ENCODE peak calls at places on chromosomes 2 and 18, in four cellular contexts. One of them, this sample, is unnamed.

GRCh38 chr18:71322201-71322600 is 1033.4 kb downstream of the SOCS6 start:
- DNase-seq in tibial nerve: no peak
- DNase-seq in sigmoid colon: no peak
- DNase-seq in IMR-90: no peak
- DNase-seq in this sample: no peak

GRCh38 chr18:70431203-70431624 is 142.4 kb downstream of the SOCS6 start:
- DNase-seq in tibial nerve: no peak
- DNase-seq in sigmoid colon: no peak
- DNase-seq in IMR-90: peak; percentile 85
- DNase-seq in this sample: no peak

GRCh38 chr2:178865999-178866398 is 58.8 kb upstream of the TTN start:
- DNase-seq in tibial nerve: no peak
- DNase-seq in sigmoid colon: no peak
- DNase-seq in IMR-90: no peak
- DNase-seq in this sample: no peak

GRCh38 chr2:222582931-222583330 is 73.0 kb downstream of the FARSB start:
- DNase-seq in tibial nerve: no peak
- DNase-seq in sigmoid colon: no peak
- DNase-seq in IMR-90: no peak
- DNase-seq in this sample: no peak

GRCh38 chr2:818233-818632 is 132.4 kb upstream of the SNTG2 start:
- DNase-seq in sigmoid colon: no peak
- DNase-seq in tibial nerve: no peak
- DNase-seq in IMR-90: no peak
- DNase-seq in this sample: no peak

GRCh38 chr2:3463156-3463835 is 56.0 kb downstream of the ADI1 start:
- DNase-seq in IMR-90: no peak
- DNase-seq in tibial nerve: no peak
- DNase-seq in sigmoid colon: peak; percentile 55
- DNase-seq in this sample: peak; percentile 51

GRCh38 chr2:120754067-120754960 is 18.6 kb downstream of the GLI2 start:
- DNase-seq in IMR-90: peak; percentile 34
- DNase-seq in tibial nerve: no peak
- DNase-seq in sigmoid colon: no peak
- DNase-seq in this sample: no peak

GRCh38 chr2:234676859-234677450 is 180.1 kb upstream of the ARL4C start:
- DNase-seq in sigmoid colon: no peak
- DNase-seq in IMR-90: no peak
- DNase-seq in tibial nerve: no peak
- DNase-seq in this sample: no peak

GRCh38 chr18:58223717-58224424 is 179.8 kb downstream of the NEDD4L start:
- DNase-seq in tibial nerve: peak; percentile 48
- DNase-seq in IMR-90: peak; percentile 96
- DNase-seq in sigmoid colon: no peak
- DNase-seq in this sample: peak; percentile 64

GRCh38 chr2:128798502-128799283 is 480.0 kb upstream of the HS6ST1 start:
- DNase-seq in IMR-90: no peak
- DNase-seq in tibial nerve: no peak
- DNase-seq in sigmoid colon: no peak
- DNase-seq in this sample: no peak

GRCh38 chr2:53497020-53497419 is 270.6 kb upstream of the CHAC2 start:
- DNase-seq in tibial nerve: no peak
- DNase-seq in sigmoid colon: no peak
- DNase-seq in IMR-90: no peak
- DNase-seq in this sample: no peak

GRCh38 chr2:181992776-181993175 is 7.1 kb downstream of the PPP1R1C start:
- DNase-seq in tibial nerve: no peak
- DNase-seq in sigmoid colon: no peak
- DNase-seq in IMR-90: no peak
- DNase-seq in this sample: no peak
- H3K27ac ChIP-seq in tibial nerve: no peak overlapping the region
- H3K27ac ChIP-seq in sigmoid colon: no peak overlapping the region
- H3K27ac ChIP-seq in IMR-90: no peak overlapping the region
- H3K27ac ChIP-seq in this sample: peak overlapping the region; percentile 17

GRCh38 chr2:130344578-130344977 is 1.9 kb downstream of the IMP4 start:
- DNase-seq in tibial nerve: no peak
- DNase-seq in IMR-90: no peak
- DNase-seq in sigmoid colon: no peak
- DNase-seq in this sample: no peak
- H3K36me3 ChIP-seq in tibial nerve: peaks cover 21% of the 10 kb centered on the region
- H3K36me3 ChIP-seq in IMR-90: peaks cover 34% of the 10 kb centered on the region
- H3K36me3 ChIP-seq in sigmoid colon: peaks cover 39% of the 10 kb centered on the region
- H3K36me3 ChIP-seq in this sample: peaks cover 17% of the 10 kb centered on the region

DNA sequence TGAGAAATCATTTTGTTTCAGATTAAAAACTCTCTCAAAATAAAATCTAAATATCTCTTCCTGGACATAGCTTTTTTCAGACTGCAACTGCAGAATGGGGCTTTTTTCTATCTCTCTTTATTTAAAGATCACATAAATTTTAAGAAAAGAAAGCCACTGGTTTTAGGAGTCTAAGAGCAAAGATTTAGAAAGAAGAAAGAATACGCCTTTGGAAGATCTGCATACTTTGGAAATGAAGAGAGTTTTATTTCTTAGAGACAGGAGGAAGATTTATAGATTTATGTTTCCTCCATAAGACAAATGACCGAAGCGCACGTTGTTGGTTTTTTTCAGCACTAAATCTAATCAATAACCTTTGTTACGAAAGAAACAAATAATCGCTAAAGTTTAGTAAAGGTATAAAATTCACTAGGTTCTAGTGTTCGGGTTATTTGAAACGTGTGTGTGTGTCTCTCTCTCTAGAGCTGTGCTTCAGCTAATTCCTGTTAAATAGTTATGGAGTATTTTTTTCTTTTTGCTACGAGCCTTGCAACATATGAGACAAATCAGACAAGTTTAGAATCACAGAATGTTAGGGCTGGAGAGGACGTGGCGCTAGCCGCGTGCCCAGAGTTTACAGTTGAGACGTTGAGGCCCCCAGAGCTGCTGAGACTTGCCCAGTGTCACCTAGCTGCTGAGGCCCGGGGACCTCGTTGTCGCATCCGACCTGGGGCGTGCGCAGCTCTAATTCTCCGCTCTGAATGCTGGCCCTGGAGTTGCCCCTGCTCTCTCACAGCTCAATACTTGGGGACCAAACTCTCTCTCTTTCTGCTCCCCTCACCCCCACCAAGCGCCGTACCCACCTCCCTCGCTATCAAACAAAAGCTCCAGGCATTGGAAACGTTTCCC is 69.8 kb downstream of the CTAGE1 start:
- DNase-seq in tibial nerve: no peak
- DNase-seq in sigmoid colon: no peak
- DNase-seq in IMR-90: peak; percentile 16
- DNase-seq in this sample: peak; percentile 49
- TF ChIP-seq POLR2A in tibial nerve: no peak
- TF ChIP-seq POLR2A in sigmoid colon: no peak
- TF ChIP-seq POLR2A in IMR-90: no peak
- TF ChIP-seq POLR2A in this sample: no peak

GRCh38 chr2:176427549-176427948 is 158.3 kb downstream of the MTX2 start:
- DNase-seq in IMR-90: no peak
- DNase-seq in sigmoid colon: no peak
- DNase-seq in tibial nerve: no peak
- DNase-seq in this sample: no peak

GRCh38 chr2:176428943-176429469 is 159.8 kb downstream of the MTX2 start:
- DNase-seq in sigmoid colon: no peak
- DNase-seq in tibial nerve: no peak
- DNase-seq in IMR-90: no peak
- DNase-seq in this sample: no peak

GRCh38 chr2:176435691-176436215 is 166.5 kb downstream of the MTX2 start:
- DNase-seq in tibial nerve: no peak
- DNase-seq in IMR-90: no peak
- DNase-seq in sigmoid colon: no peak
- DNase-seq in this sample: no peak

DNA sequence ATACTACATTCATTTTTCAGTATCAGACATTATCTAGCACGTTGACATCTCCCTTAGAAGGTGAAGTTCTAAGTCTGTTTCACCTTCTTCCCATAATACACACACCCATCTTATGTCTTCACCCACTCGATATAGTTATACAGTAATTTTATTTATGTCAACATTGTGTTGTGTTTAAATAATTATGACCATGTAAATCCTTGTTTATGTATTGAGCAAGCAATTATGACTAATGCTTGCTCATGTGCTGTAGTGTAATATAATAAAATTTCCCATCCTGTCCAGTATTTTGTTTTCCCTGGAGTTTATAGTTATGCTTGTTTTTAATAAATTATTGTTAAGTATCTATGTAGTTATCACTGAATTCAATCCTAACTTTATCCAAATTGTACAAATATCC is 163.2 kb downstream of the MTX2 start:
- DNase-seq in tibial nerve: no peak
- DNase-seq in sigmoid colon: no peak
- DNase-seq in IMR-90: peak; percentile 28
- DNase-seq in this sample: no peak
- H3K27ac ChIP-seq in tibial nerve: no peak overlapping the region
- H3K27ac ChIP-seq in sigmoid colon: no peak overlapping the region
- H3K27ac ChIP-seq in IMR-90: no peak overlapping the region
- H3K27ac ChIP-seq in this sample: no peak overlapping the region

GRCh38 chr2:37061770-37062169 is 22.4 kb downstream of the HEATR5B start:
- DNase-seq in IMR-90: no peak
- DNase-seq in tibial nerve: no peak
- DNase-seq in sigmoid colon: no peak
- DNase-seq in this sample: no peak
- H3K36me3 ChIP-seq in IMR-90: peaks cover 22% of the 10 kb centered on the region
- H3K36me3 ChIP-seq in tibial nerve: peaks cover 12% of the 10 kb centered on the region
- H3K36me3 ChIP-seq in sigmoid colon: peaks cover 30% of the 10 kb centered on the region
- H3K36me3 ChIP-seq in this sample: peaks cover 23% of the 10 kb centered on the region

GRCh38 chr2:100376836-100377235 is 40.6 kb downstream of the CHST10 start:
- DNase-seq in tibial nerve: no peak
- DNase-seq in IMR-90: no peak
- DNase-seq in sigmoid colon: no peak
- DNase-seq in this sample: no peak

GRCh38 chr2:100383954-100384353 is 33.5 kb downstream of the CHST10 start:
- DNase-seq in tibial nerve: no peak
- DNase-seq in IMR-90: no peak
- DNase-seq in sigmoid colon: no peak
- DNase-seq in this sample: no peak

GRCh38 chr2:100380681-100381080 is 36.8 kb downstream of the CHST10 start:
- DNase-seq in tibial nerve: no peak
- DNase-seq in sigmoid colon: no peak
- DNase-seq in IMR-90: no peak
- DNase-seq in this sample: no peak

GRCh38 chr2:100383306-100383705 is 34.2 kb downstream of the CHST10 start:
- DNase-seq in IMR-90: no peak
- DNase-seq in tibial nerve: no peak
- DNase-seq in sigmoid colon: no peak
- DNase-seq in this sample: no peak

GRCh38 chr2:100381240-100381639 is 36.2 kb downstream of the CHST10 start:
- DNase-seq in sigmoid colon: peak; percentile 88
- DNase-seq in tibial nerve: peak; percentile 80
- DNase-seq in IMR-90: peak; percentile 76
- DNase-seq in this sample: peak; percentile 75
- TF ChIP-seq POLR2A in sigmoid colon: no peak
- TF ChIP-seq POLR2A in tibial nerve: no peak
- TF ChIP-seq POLR2A in IMR-90: no peak
- TF ChIP-seq POLR2A in this sample: no peak

GRCh38 chr2:172452845-172453244 is 25.5 kb downstream of the ITGA6 start:
- DNase-seq in tibial nerve: no peak
- DNase-seq in IMR-90: no peak
- DNase-seq in sigmoid colon: no peak
- DNase-seq in this sample: no peak
- H3K27ac ChIP-seq in tibial nerve: peak overlapping the region; percentile 29
- H3K27ac ChIP-seq in IMR-90: no peak overlapping the region
- H3K27ac ChIP-seq in sigmoid colon: no peak overlapping the region
- H3K27ac ChIP-seq in this sample: no peak overlapping the region

GRCh38 chr18:80132196-80132812 is 23.2 kb downstream of the ADNP2 start:
- DNase-seq in IMR-90: no peak
- DNase-seq in sigmoid colon: no peak
- DNase-seq in tibial nerve: no peak
- DNase-seq in this sample: no peak
- H3K36me3 ChIP-seq in IMR-90: peaks cover 28% of the 10 kb centered on the region
- H3K36me3 ChIP-seq in sigmoid colon: peaks cover 28% of the 10 kb centered on the region
- H3K36me3 ChIP-seq in tibial nerve: no peaks in the 10 kb centered on the region
- H3K36me3 ChIP-seq in this sample: peaks cover 45% of the 10 kb centered on the region

GRCh38 chr2:47309952-47310800 is 92.8 kb upstream of the MSH2 start:
- DNase-seq in sigmoid colon: no peak
- DNase-seq in tibial nerve: no peak
- DNase-seq in IMR-90: peak; percentile 51
- DNase-seq in this sample: peak; percentile 43
- TF ChIP-seq POLR2A in sigmoid colon: no peak
- TF ChIP-seq POLR2A in tibial nerve: peak; percentile 35
- TF ChIP-seq POLR2A in IMR-90: no peak
- TF ChIP-seq POLR2A in this sample: no peak